ENCODE peak calls at places on chromosomes 4 and X, in ten cellular contexts. One of them, this sample, is unnamed.

GRCh38 chr4:13543648-13544555 is at the start of gene NKX3-2:
- DNase-seq in tibial nerve: no peak
- DNase-seq in substantia nigra: no peak
- DNase-seq in neural crest cell: no peak
- DNase-seq in GM19239: no peak
- DNase-seq in ELR: peak
- DNase-seq in stimulated activated CD8-positive, alpha-beta memory T cell treated with anti-CD3 and anti-CD28 coated beads, Interleukin-15, amount 100 ng/mL, for 24 hours: no peak
- DNase-seq in H9: no peak
- DNase-seq in K562: no peak
- DNase-seq in NCI-H1417: no peak
- DNase-seq in this sample: peak

GRCh38 chr4:179692251-179692650 is 2250.0 kb upstream of the AGA start:
- DNase-seq in tibial nerve: no peak
- DNase-seq in substantia nigra: no peak
- DNase-seq in neural crest cell: no peak
- DNase-seq in GM19239: no peak
- DNase-seq in ELR: peak
- DNase-seq in stimulated activated CD8-positive, alpha-beta memory T cell treated with anti-CD3 and anti-CD28 coated beads, Interleukin-15, amount 100 ng/mL, for 24 hours: no peak
- DNase-seq in H9: no peak
- DNase-seq in K562: no peak
- DNase-seq in NCI-H1417: no peak
- DNase-seq in this sample: no peak

GRCh38 chr4:26307027-26307426 is 13.8 kb upstream of the RBPJ start:
- DNase-seq in tibial nerve: no peak
- DNase-seq in substantia nigra: no peak
- DNase-seq in neural crest cell: no peak
- DNase-seq in GM19239: no peak
- DNase-seq in ELR: no peak
- DNase-seq in stimulated activated CD8-positive, alpha-beta memory T cell treated with anti-CD3 and anti-CD28 coated beads, Interleukin-15, amount 100 ng/mL, for 24 hours: no peak
- DNase-seq in H9: no peak
- DNase-seq in K562: no peak
- DNase-seq in NCI-H1417: peak
- DNase-seq in this sample: no peak

GRCh38 chrX:139826065-139827044 is 106.5 kb downstream of the ATP11C start:
- DNase-seq in tibial nerve: peak
- DNase-seq in substantia nigra: no peak
- DNase-seq in neural crest cell: no peak
- DNase-seq in GM19239: no peak
- DNase-seq in ELR: peak
- DNase-seq in stimulated activated CD8-positive, alpha-beta memory T cell treated with anti-CD3 and anti-CD28 coated beads, Interleukin-15, amount 100 ng/mL, for 24 hours: no peak
- DNase-seq in H9: no peak
- DNase-seq in K562: no peak
- DNase-seq in NCI-H1417: no peak
- DNase-seq in this sample: peak

GRCh38 chrX:65463550-65463949 is 71.0 kb downstream of the LAS1L start:
- DNase-seq in tibial nerve: no peak
- DNase-seq in substantia nigra: no peak
- DNase-seq in neural crest cell: no peak
- DNase-seq in GM19239: no peak
- DNase-seq in ELR: peak
- DNase-seq in stimulated activated CD8-positive, alpha-beta memory T cell treated with anti-CD3 and anti-CD28 coated beads, Interleukin-15, amount 100 ng/mL, for 24 hours: no peak
- DNase-seq in H9: peak
- DNase-seq in K562: no peak
- DNase-seq in NCI-H1417: no peak
- DNase-seq in this sample: no peak

GRCh38 chrX:115344885-115345653 is 55.6 kb downstream of the LUZP4 start:
- DNase-seq in tibial nerve: peak
- DNase-seq in substantia nigra: peak
- DNase-seq in neural crest cell: no peak
- DNase-seq in GM19239: no peak
- DNase-seq in ELR: peak
- DNase-seq in stimulated activated CD8-positive, alpha-beta memory T cell treated with anti-CD3 and anti-CD28 coated beads, Interleukin-15, amount 100 ng/mL, for 24 hours: no peak
- DNase-seq in H9: peak
- DNase-seq in K562: no peak
- DNase-seq in NCI-H1417: peak
- DNase-seq in this sample: peak

GRCh38 chr4:145178740-145179139 is 1.6 kb downstream of the OTUD4 start:
- DNase-seq in tibial nerve: no peak
- DNase-seq in substantia nigra: no peak
- DNase-seq in neural crest cell: no peak
- DNase-seq in GM19239: no peak
- DNase-seq in ELR: peak
- DNase-seq in stimulated activated CD8-positive, alpha-beta memory T cell treated with anti-CD3 and anti-CD28 coated beads, Interleukin-15, amount 100 ng/mL, for 24 hours: no peak
- DNase-seq in H9: no peak
- DNase-seq in K562: no peak
- DNase-seq in NCI-H1417: no peak
- DNase-seq in this sample: no peak

GRCh38 chr4:155780773-155781172 is 22.0 kb downstream of the GUCY1B1 start:
- DNase-seq in tibial nerve: no peak
- DNase-seq in substantia nigra: no peak
- DNase-seq in neural crest cell: no peak
- DNase-seq in GM19239: no peak
- DNase-seq in ELR: peak
- DNase-seq in stimulated activated CD8-positive, alpha-beta memory T cell treated with anti-CD3 and anti-CD28 coated beads, Interleukin-15, amount 100 ng/mL, for 24 hours: no peak
- DNase-seq in H9: no peak
- DNase-seq in K562: no peak
- DNase-seq in NCI-H1417: no peak
- DNase-seq in this sample: peak

GRCh38 chr4:55768291-55768690 is 51.3 kb upstream of the EXOC1L start:
- DNase-seq in tibial nerve: no peak
- DNase-seq in substantia nigra: no peak
- DNase-seq in neural crest cell: no peak
- DNase-seq in GM19239: no peak
- DNase-seq in ELR: peak
- DNase-seq in stimulated activated CD8-positive, alpha-beta memory T cell treated with anti-CD3 and anti-CD28 coated beads, Interleukin-15, amount 100 ng/mL, for 24 hours: no peak
- DNase-seq in H9: peak
- DNase-seq in K562: no peak
- DNase-seq in NCI-H1417: no peak
- DNase-seq in this sample: peak

GRCh38 chr4:86640469-86640868 is 46.4 kb downstream of the PTPN13 start:
- DNase-seq in tibial nerve: no peak
- DNase-seq in substantia nigra: no peak
- DNase-seq in neural crest cell: no peak
- DNase-seq in GM19239: no peak
- DNase-seq in ELR: peak
- DNase-seq in stimulated activated CD8-positive, alpha-beta memory T cell treated with anti-CD3 and anti-CD28 coated beads, Interleukin-15, amount 100 ng/mL, for 24 hours: no peak
- DNase-seq in H9: no peak
- DNase-seq in K562: no peak
- DNase-seq in NCI-H1417: no peak
- DNase-seq in this sample: no peak

GRCh38 chrX:139762400-139763183 is 54.6 kb upstream of the MCF2 start:
- DNase-seq in tibial nerve: peak
- DNase-seq in substantia nigra: no peak
- DNase-seq in neural crest cell: no peak
- DNase-seq in GM19239: no peak
- DNase-seq in ELR: no peak
- DNase-seq in stimulated activated CD8-positive, alpha-beta memory T cell treated with anti-CD3 and anti-CD28 coated beads, Interleukin-15, amount 100 ng/mL, for 24 hours: no peak
- DNase-seq in H9: no peak
- DNase-seq in K562: no peak
- DNase-seq in NCI-H1417: no peak
- DNase-seq in this sample: no peak

GRCh38 chr4:155376387-155377268 is at the start of gene MAP9:
- DNase-seq in tibial nerve: peak
- DNase-seq in substantia nigra: peak
- DNase-seq in neural crest cell: peak
- DNase-seq in GM19239: peak
- DNase-seq in ELR: peak
- DNase-seq in stimulated activated CD8-positive, alpha-beta memory T cell treated with anti-CD3 and anti-CD28 coated beads, Interleukin-15, amount 100 ng/mL, for 24 hours: peak
- DNase-seq in H9: peak
- DNase-seq in K562: no peak
- DNase-seq in NCI-H1417: peak
- DNase-seq in this sample: peak

GRCh38 chr4:186642530-186642929 is 81.1 kb downstream of the FAT1 start:
- DNase-seq in tibial nerve: no peak
- DNase-seq in substantia nigra: no peak
- DNase-seq in neural crest cell: no peak
- DNase-seq in GM19239: no peak
- DNase-seq in ELR: no peak
- DNase-seq in stimulated activated CD8-positive, alpha-beta memory T cell treated with anti-CD3 and anti-CD28 coated beads, Interleukin-15, amount 100 ng/mL, for 24 hours: no peak
- DNase-seq in H9: no peak
- DNase-seq in K562: no peak
- DNase-seq in NCI-H1417: no peak
- DNase-seq in this sample: no peak

GRCh38 chrX:123975180-123975579 is 13.7 kb downstream of the STAG2 start:
- DNase-seq in tibial nerve: no peak
- DNase-seq in substantia nigra: no peak
- DNase-seq in neural crest cell: no peak
- DNase-seq in GM19239: no peak
- DNase-seq in ELR: peak
- DNase-seq in stimulated activated CD8-positive, alpha-beta memory T cell treated with anti-CD3 and anti-CD28 coated beads, Interleukin-15, amount 100 ng/mL, for 24 hours: no peak
- DNase-seq in H9: no peak
- DNase-seq in K562: no peak
- DNase-seq in NCI-H1417: no peak
- DNase-seq in this sample: no peak

GRCh38 chrX:124239911-124240310 is 92.5 kb upstream of the TEX13D start:
- DNase-seq in tibial nerve: no peak
- DNase-seq in substantia nigra: no peak
- DNase-seq in neural crest cell: no peak
- DNase-seq in GM19239: no peak
- DNase-seq in ELR: no peak
- DNase-seq in stimulated activated CD8-positive, alpha-beta memory T cell treated with anti-CD3 and anti-CD28 coated beads, Interleukin-15, amount 100 ng/mL, for 24 hours: no peak
- DNase-seq in H9: no peak
- DNase-seq in K562: no peak
- DNase-seq in NCI-H1417: no peak
- DNase-seq in this sample: no peak

GRCh38 chr4:142512161-142512560 is 333.9 kb downstream of the INPP4B start:
- DNase-seq in tibial nerve: no peak
- DNase-seq in substantia nigra: no peak
- DNase-seq in neural crest cell: no peak
- DNase-seq in GM19239: no peak
- DNase-seq in ELR: peak
- DNase-seq in stimulated activated CD8-positive, alpha-beta memory T cell treated with anti-CD3 and anti-CD28 coated beads, Interleukin-15, amount 100 ng/mL, for 24 hours: no peak
- DNase-seq in H9: no peak
- DNase-seq in K562: no peak
- DNase-seq in NCI-H1417: no peak
- DNase-seq in this sample: no peak

GRCh38 chrX:34546366-34546765 is 110.7 kb downstream of the TMEM47 start:
- DNase-seq in tibial nerve: no peak
- DNase-seq in substantia nigra: no peak
- DNase-seq in neural crest cell: no peak
- DNase-seq in GM19239: no peak
- DNase-seq in ELR: no peak
- DNase-seq in stimulated activated CD8-positive, alpha-beta memory T cell treated with anti-CD3 and anti-CD28 coated beads, Interleukin-15, amount 100 ng/mL, for 24 hours: no peak
- DNase-seq in H9: no peak
- DNase-seq in K562: no peak
- DNase-seq in NCI-H1417: no peak
- DNase-seq in this sample: no peak

GRCh38 chrX:132957211-132958085 is 981 bp downstream of the HS6ST2 start:
- DNase-seq in tibial nerve: no peak
- DNase-seq in substantia nigra: no peak
- DNase-seq in neural crest cell: peak
- DNase-seq in GM19239: no peak
- DNase-seq in ELR: no peak
- DNase-seq in stimulated activated CD8-positive, alpha-beta memory T cell treated with anti-CD3 and anti-CD28 coated beads, Interleukin-15, amount 100 ng/mL, for 24 hours: no peak
- DNase-seq in H9: peak
- DNase-seq in K562: no peak
- DNase-seq in NCI-H1417: no peak
- DNase-seq in this sample: no peak

GRCh38 chrX:132271330-132271729 is 52.1 kb upstream of the RAP2C start:
- DNase-seq in tibial nerve: peak
- DNase-seq in substantia nigra: no peak
- DNase-seq in neural crest cell: no peak
- DNase-seq in GM19239: no peak
- DNase-seq in ELR: no peak
- DNase-seq in stimulated activated CD8-positive, alpha-beta memory T cell treated with anti-CD3 and anti-CD28 coated beads, Interleukin-15, amount 100 ng/mL, for 24 hours: no peak
- DNase-seq in H9: no peak
- DNase-seq in K562: no peak
- DNase-seq in NCI-H1417: no peak
- DNase-seq in this sample: no peak

GRCh38 chr4:8747896-8748575 is 123.6 kb downstream of the HMX1 start:
- DNase-seq in tibial nerve: no peak
- DNase-seq in substantia nigra: no peak
- DNase-seq in neural crest cell: no peak
- DNase-seq in GM19239: no peak
- DNase-seq in ELR: no peak
- DNase-seq in stimulated activated CD8-positive, alpha-beta memory T cell treated with anti-CD3 and anti-CD28 coated beads, Interleukin-15, amount 100 ng/mL, for 24 hours: no peak
- DNase-seq in H9: no peak
- DNase-seq in K562: no peak
- DNase-seq in NCI-H1417: no peak
- DNase-seq in this sample: no peak

GRCh38 chr4:123921339-123921738 is 524.7 kb downstream of the SPRY1 start:
- DNase-seq in tibial nerve: no peak
- DNase-seq in substantia nigra: no peak
- DNase-seq in neural crest cell: no peak
- DNase-seq in GM19239: no peak
- DNase-seq in ELR: no peak
- DNase-seq in stimulated activated CD8-positive, alpha-beta memory T cell treated with anti-CD3 and anti-CD28 coated beads, Interleukin-15, amount 100 ng/mL, for 24 hours: no peak
- DNase-seq in H9: no peak
- DNase-seq in K562: no peak
- DNase-seq in NCI-H1417: no peak
- DNase-seq in this sample: no peak

GRCh38 chr4:158496030-158496741 is 25.5 kb upstream of the RXFP1 start:
- DNase-seq in tibial nerve: no peak
- DNase-seq in substantia nigra: no peak
- DNase-seq in neural crest cell: peak
- DNase-seq in GM19239: no peak
- DNase-seq in ELR: peak
- DNase-seq in stimulated activated CD8-positive, alpha-beta memory T cell treated with anti-CD3 and anti-CD28 coated beads, Interleukin-15, amount 100 ng/mL, for 24 hours: no peak
- DNase-seq in H9: peak
- DNase-seq in K562: peak
- DNase-seq in NCI-H1417: peak
- DNase-seq in this sample: peak

GRCh38 chr4:106095408-106095807 is 200.1 kb downstream of the NPNT start:
- DNase-seq in tibial nerve: no peak
- DNase-seq in substantia nigra: no peak
- DNase-seq in neural crest cell: no peak
- DNase-seq in GM19239: no peak
- DNase-seq in ELR: no peak
- DNase-seq in stimulated activated CD8-positive, alpha-beta memory T cell treated with anti-CD3 and anti-CD28 coated beads, Interleukin-15, amount 100 ng/mL, for 24 hours: no peak
- DNase-seq in H9: no peak
- DNase-seq in K562: no peak
- DNase-seq in NCI-H1417: no peak
- DNase-seq in this sample: no peak

GRCh38 chr4:168711197-168712120 is 214.6 kb downstream of the PALLD start:
- DNase-seq in tibial nerve: no peak
- DNase-seq in substantia nigra: no peak
- DNase-seq in neural crest cell: no peak
- DNase-seq in GM19239: no peak
- DNase-seq in ELR: peak
- DNase-seq in stimulated activated CD8-positive, alpha-beta memory T cell treated with anti-CD3 and anti-CD28 coated beads, Interleukin-15, amount 100 ng/mL, for 24 hours: no peak
- DNase-seq in H9: no peak
- DNase-seq in K562: no peak
- DNase-seq in NCI-H1417: peak
- DNase-seq in this sample: peak

GRCh38 chrX:44889824-44890223 is 16.8 kb downstream of the KDM6A start:
- DNase-seq in tibial nerve: no peak
- DNase-seq in substantia nigra: no peak
- DNase-seq in neural crest cell: no peak
- DNase-seq in GM19239: no peak
- DNase-seq in ELR: no peak
- DNase-seq in stimulated activated CD8-positive, alpha-beta memory T cell treated with anti-CD3 and anti-CD28 coated beads, Interleukin-15, amount 100 ng/mL, for 24 hours: no peak
- DNase-seq in H9: no peak
- DNase-seq in K562: no peak
- DNase-seq in NCI-H1417: no peak
- DNase-seq in this sample: no peak